ENCODE peak calls at places on chromosomes 5 and 9, in seven cellular contexts. X is AG04449, Q is ELR, S is Panc1, Z is GM19239, G is glomerular endothelial cell, B is HT1080. T is an unnamed sample.

GRCh38 chr5:161094411-161094810 is 242.4 kb upstream of the ATP10B start:
- DNase-seq in B (peak; percentile 74), Z (no peak), X (no peak), G (no peak), S (no peak), Q (peak; percentile 21), T (peak; percentile 7)

GRCh38 chr5:65034782-65035181 is 266.1 kb downstream of the CWC27 start:
- DNase-seq in G (no peak), Q (no peak), S (no peak), B (no peak), Z (no peak), X (no peak), T (no peak)

GRCh38 chr5:39464096-39464495 is 39.3 kb upstream of the DAB2 start:
- DNase-seq in X (no peak), G (no peak), S (no peak), B (no peak), Z (no peak), Q (no peak), T (no peak)

GRCh38 chr5:135538261-135538660 is 2.5 kb upstream of the NEUROG1 start:
- DNase-seq in G (no peak), X (no peak), Z (no peak), Q (no peak), B (no peak), S (no peak), T (no peak)

GRCh38 chr5:174935854-174936474 is 211.6 kb downstream of the MSX2 start:
- DNase-seq in Z (peak; percentile 10), G (no peak), X (no peak), B (peak; percentile 40), Q (peak; percentile 47), S (peak; percentile 51), T (peak; percentile 30)

GRCh38 chr5:73135429-73136276 is 15.3 kb downstream of the TMEM171 start:
- DNase-seq in X (no peak), Q (peak; percentile 83), Z (no peak), G (no peak), B (peak; percentile 55), S (no peak), T (peak; percentile 66)

GRCh38 chr5:111463304-111463703 is 49.0 kb downstream of the STARD4 start:
- DNase-seq in Z (no peak), Q (no peak), G (no peak), B (no peak), S (no peak), X (no peak), T (no peak)

GRCh38 chr5:132102944-132103343 is 29.4 kb downstream of the CSF2 start:
- DNase-seq in S (no peak), G (no peak), B (no peak), X (no peak), Z (no peak), Q (no peak), T (no peak)

GRCh38 chr5:66595877-66596790 is at the start of gene MAST4:
- DNase-seq in G (no peak), S (peak; percentile 7), Z (peak; percentile 76), X (no peak), B (peak; percentile 68), Q (peak; percentile 80), T (no peak)

GRCh38 chr9:96686638-96687335 is 31.7 kb upstream of the PRXL2C start:
- DNase-seq in Q (peak; percentile 69), B (no peak), S (peak; percentile 25), G (peak; percentile 12), Z (peak; percentile 18), X (no peak), T (no peak)

GRCh38 chr9:81372628-81373191 is 316.6 kb downstream of the TLE1 start:
- DNase-seq in X (no peak), B (no peak), G (no peak), Q (no peak), Z (no peak), S (no peak), T (no peak)

GRCh38 chr9:87556821-87557220 is 59.2 kb downstream of the DAPK1 start:
- DNase-seq in Z (no peak), B (no peak), S (no peak), X (no peak), Q (no peak), G (no peak), T (no peak)

GRCh38 chr5:132463808-132464154 is 26.8 kb downstream of the IRF1 start:
- DNase-seq in X (no peak), G (no peak), Q (no peak), S (no peak), B (no peak), Z (no peak), T (no peak)

GRCh38 chr9:101635473-101635872 is 40.7 kb upstream of the PPP3R2 start:
- DNase-seq in B (no peak), G (no peak), X (no peak), Z (no peak), Q (peak; percentile 9), S (no peak), T (peak; percentile 39)

GRCh38 chr5:143659614-143660238 is 152.2 kb upstream of the HMHB1 start:
- DNase-seq in G (no peak), S (peak; percentile 62), X (no peak), Q (no peak), B (no peak), Z (no peak), T (no peak)

GRCh38 chr5:176133877-176134276 is 104.3 kb upstream of the SIMC1 start:
- DNase-seq in X (no peak), Z (no peak), G (no peak), Q (no peak), B (no peak), S (no peak), T (no peak)

GRCh38 chr9:128057724-128058409 is 9.3 kb downstream of the NAIF1 start:
- DNase-seq in S (no peak), Z (no peak), Q (no peak), B (no peak), G (no peak), X (no peak), T (no peak)

GRCh38 chr9:111034573-111035539 is 3.4 kb downstream of the LPAR1 start:
- DNase-seq in B (no peak), X (no peak), Q (peak; percentile 39), G (no peak), S (no peak), Z (no peak), T (no peak)

GRCh38 chr9:16000826-16001225 is 448.0 kb downstream of the CCDC171 start:
- DNase-seq in B (no peak), S (no peak), X (no peak), Q (peak; percentile 48), Z (no peak), G (no peak), T (peak; percentile 62)

GRCh38 chr9:95930314-95930713 is 54.8 kb downstream of the ERCC6L2 start:
- DNase-seq in Z (no peak), S (no peak), B (no peak), Q (no peak), X (no peak), G (no peak), T (no peak)

GRCh38 chr9:126326228-126327015 is at the start of gene MVB12B:
- DNase-seq in B (no peak), S (no peak), Z (peak; percentile 74), Q (peak; percentile 47), X (no peak), G (no peak), T (peak; percentile 59)

GRCh38 chr9:136676297-136676794 is 10.9 kb downstream of the AGPAT2 start:
- DNase-seq in Z (no peak), X (no peak), G (no peak), B (no peak), Q (no peak), S (no peak), T (no peak)

GRCh38 chr9:73402081-73403028 is 250.7 kb downstream of the ANXA1 start:
- DNase-seq in G (no peak), Z (no peak), S (no peak), Q (peak; percentile 1), X (no peak), B (peak; percentile 36), T (no peak)

GRCh38 chr5:107431536-107431935 is 239.2 kb downstream of the EFNA5 start:
- DNase-seq in Z (no peak), S (no peak), X (no peak), G (no peak), B (no peak), Q (no peak), T (no peak)

GRCh38 chr5:120848883-120849282 is 384.8 kb downstream of the PRR16 start:
- DNase-seq in X (no peak), B (no peak), Z (no peak), G (no peak), Q (no peak), S (no peak), T (no peak)

GRCh38 chr5:129804705-129805104 is 56.8 kb downstream of the MINAR2 start:
- DNase-seq in X (no peak), Z (no peak), B (no peak), G (no peak), S (no peak), Q (no peak), T (no peak)

GRCh38 chr5:143399616-143400540 is 3.6 kb downstream of the NR3C1 start:
- DNase-seq in X (no peak), Q (no peak), Z (no peak), B (no peak), G (no peak), S (no peak), T (no peak)

GRCh38 chr5:96896806-96897205 is 20.5 kb downstream of the ERAP2 start:
- DNase-seq in X (no peak), S (no peak), B (no peak), Z (no peak), G (no peak), Q (no peak), T (no peak)

GRCh38 chr5:142304013-142304701 is 20.7 kb downstream of the SPRY4 start:
- DNase-seq in B (peak; percentile 43), X (no peak), Z (no peak), S (no peak), G (no peak), Q (peak; percentile 56), T (no peak)

GRCh38 chr5:114634517-114634916 is 272.6 kb downstream of the KCNN2 start:
- DNase-seq in Q (no peak), S (no peak), B (no peak), Z (no peak), G (no peak), X (no peak), T (no peak)

GRCh38 chr5:98734646-98735045 is 38.8 kb upstream of the RGMB start:
- DNase-seq in B (no peak), S (no peak), X (no peak), Q (no peak), Z (no peak), G (no peak), T (no peak)

GRCh38 chr5:171484460-171484899 is 65.0 kb downstream of the FGF18 start:
- DNase-seq in S (no peak), Q (peak; percentile 52), Z (peak; percentile 58), G (no peak), B (peak; percentile 40), X (no peak), T (peak; percentile 24)

GRCh38 chr5:72288923-72289322 is 31.1 kb downstream of the MRPS27 start:
- DNase-seq in Z (no peak), G (no peak), X (no peak), B (no peak), Q (no peak), S (no peak), T (no peak)

GRCh38 chr9:127949827-127950512 is 12.3 kb upstream of the DPM2 start:
- DNase-seq in S (no peak), Q (no peak), B (no peak), Z (no peak), G (no peak), X (no peak), T (no peak)

GRCh38 chr5:110439280-110439679 is 287.2 kb downstream of the TMEM232 start:
- DNase-seq in S (no peak), Q (no peak), G (no peak), Z (no peak), B (no peak), X (no peak), T (no peak)

GRCh38 chr9:121439016-121439415 is 60.6 kb downstream of the GGTA1 start:
- DNase-seq in X (no peak), B (no peak), S (no peak), Z (no peak), Q (no peak), G (no peak), T (no peak)

T was measured in RKO.